ENCODE peak calls at places on chromosomes 7 and 10, in eight cellular contexts. G is hepatocyte, W is uterus, R is left lung, K is right lobe of liver, L is PC-9, I is fibroblast of lung, Z is astrocyte. B is an unnamed sample.

GRCh38 chr7:157615101-157615817 is 278.5 kb downstream of the DNAJB6 start:
- DNase-seq in G (no peak), W (peak), R (no peak), K (no peak), L (no peak), I (peak), Z (peak), B (no peak)

GRCh38 chr7:48085433-48085791 is 3.7 kb upstream of the UPP1 start:
- DNase-seq in G (no peak), W (no peak), R (no peak), K (no peak), L (peak), I (peak), Z (no peak), B (no peak)

GRCh38 chr7:139750459-139751095 is 27.2 kb downstream of the HIPK2 start:
- DNase-seq in G (no peak), W (no peak), R (no peak), K (no peak), L (no peak), I (no peak), Z (no peak), B (no peak)

GRCh38 chr7:138074121-138074520 is 2.1 kb upstream of the AKR1D1 start:
- DNase-seq in G (no peak), W (no peak), R (no peak), K (no peak), L (peak), I (no peak), Z (no peak), B (no peak)

GRCh38 chr7:128811631-128812430 is 18.4 kb upstream of the FLNC start:
- DNase-seq in G (no peak), W (no peak), R (no peak), K (no peak), L (no peak), I (no peak), Z (no peak), B (no peak)

GRCh38 chr10:12608761-12609160 is 259.4 kb downstream of the CAMK1D start:
- DNase-seq in G (no peak), W (no peak), R (no peak), K (no peak), L (no peak), I (no peak), Z (no peak), B (no peak)

GRCh38 chr10:7610651-7611389 is 55.9 kb downstream of the ITIH5 start:
- DNase-seq in G (peak), W (peak), R (no peak), K (no peak), L (no peak), I (peak), Z (peak), B (no peak)

GRCh38 chr10:44952779-44953231 is 6.8 kb upstream of the RASSF4 start:
- DNase-seq in G (no peak), W (no peak), R (no peak), K (no peak), L (no peak), I (no peak), Z (no peak), B (no peak)

GRCh38 chr10:124231188-124232135 is 138.1 kb upstream of the CHST15 start:
- DNase-seq in G (no peak), W (no peak), R (no peak), K (no peak), L (no peak), I (no peak), Z (no peak), B (no peak)

GRCh38 chr7:47278043-47278442 is 303.9 kb downstream of the TNS3 start:
- DNase-seq in G (no peak), W (no peak), R (no peak), K (no peak), L (no peak), I (no peak), Z (no peak), B (no peak)

GRCh38 chr7:77897004-77897547 is 98.5 kb downstream of the PHTF2 start:
- DNase-seq in G (no peak), W (no peak), R (no peak), K (no peak), L (no peak), I (no peak), Z (no peak), B (no peak)

GRCh38 chr7:131327049-131327625 is 539 bp upstream of the MKLN1 start:
- DNase-seq in G (peak), W (no peak), R (no peak), K (no peak), L (peak), I (peak), Z (peak), B (peak)

GRCh38 chr10:50605280-50606270 is 18.2 kb downstream of the SGMS1 start:
- DNase-seq in G (peak), W (peak), R (no peak), K (no peak), L (peak), I (peak), Z (peak), B (peak)

GRCh38 chr10:84312816-84313215 is 15.6 kb upstream of the CCSER2 start:
- DNase-seq in G (no peak), W (no peak), R (no peak), K (no peak), L (no peak), I (no peak), Z (no peak), B (no peak)
- TF ChIP-seq CTCF in G (no peak), W (no peak), R (no peak), K (no peak), L (no peak), I (no peak), Z (no peak), B (no peak)

DNA sequence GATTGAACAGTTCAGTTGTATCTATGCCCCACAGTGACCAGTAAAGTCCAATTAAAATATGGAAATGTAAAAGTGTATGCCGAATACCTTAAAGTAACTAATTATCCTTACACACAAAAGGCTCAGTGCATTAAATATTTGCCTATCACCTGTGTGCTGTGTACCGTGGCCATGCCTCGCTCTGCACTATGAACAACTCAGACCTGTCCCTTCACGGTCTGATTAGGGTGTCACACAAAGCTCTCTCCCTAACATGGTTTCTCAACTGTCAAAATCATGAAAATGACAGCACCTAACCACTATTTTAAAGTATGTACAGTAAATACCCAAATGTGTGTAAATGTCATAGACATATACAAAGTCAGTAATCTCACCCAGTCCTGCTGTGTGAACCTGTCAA is 43.1 kb downstream of the STK17A start:
- DNase-seq in G (no peak), W (no peak), R (no peak), K (no peak), L (no peak), I (no peak), Z (no peak), B (no peak)
- H3K27ac ChIP-seq in G (no peak), W (no peak), R (peak), K (no peak), L (peak), I (no peak), Z (no peak), B (no peak)

GRCh38 chr10:93431361-93431760 is 50.8 kb downstream of the MYOF start:
- DNase-seq in G (no peak), W (no peak), R (no peak), K (no peak), L (no peak), I (no peak), Z (no peak), B (no peak)
- TF ChIP-seq CTCF in G (no peak), W (no peak), R (no peak), K (no peak), L (no peak), I (no peak), Z (no peak), B (no peak)

GRCh38 chr7:100106633-100107032 is 5.2 kb downstream of the AP4M1 start:
- DNase-seq in G (no peak), W (no peak), R (no peak), K (no peak), L (no peak), I (no peak), Z (no peak), B (no peak)
- H3K27ac ChIP-seq in G (no peak), W (no peak), R (no peak), K (no peak), L (no peak), I (no peak), Z (no peak), B (peak)

DNA sequence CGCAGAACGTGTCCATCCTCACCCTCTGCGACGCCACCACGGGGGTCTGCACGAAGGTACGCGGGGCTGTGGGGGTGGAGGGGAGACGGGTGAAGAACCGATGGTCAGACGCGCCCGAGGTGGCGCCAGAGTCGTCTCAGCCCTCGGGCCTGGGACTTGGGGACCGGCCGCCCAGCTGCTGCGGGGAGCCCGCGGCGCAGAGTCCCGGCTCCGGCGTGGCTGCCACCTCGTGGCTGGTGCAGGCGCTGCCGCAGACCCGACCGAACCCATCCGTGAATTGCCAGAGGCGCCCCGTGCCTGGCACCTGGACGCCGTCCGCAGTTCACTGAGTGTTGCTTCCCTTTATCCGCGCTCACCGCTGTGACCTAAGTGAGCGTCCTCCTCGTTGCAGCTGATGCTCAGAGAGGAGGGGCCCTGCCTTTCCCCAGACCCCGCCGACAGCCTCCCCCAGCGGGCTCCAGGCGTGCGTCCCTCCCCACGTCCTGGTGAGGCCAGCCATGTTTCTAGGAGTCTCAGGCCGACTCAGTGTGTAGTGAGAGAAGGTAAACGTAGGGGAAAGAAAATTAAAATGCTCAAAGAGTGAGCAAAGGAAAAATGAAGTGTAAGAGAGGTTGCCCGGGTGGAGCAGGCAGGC is 208.7 kb downstream of the PAXIP1 start:
- DNase-seq in G (peak), W (no peak), R (no peak), K (peak), L (no peak), I (no peak), Z (no peak), B (no peak)
- TF ChIP-seq CTCF in G (peak), W (no peak), R (peak), K (no peak), L (peak), I (no peak), Z (peak), B (no peak)

B was measured in RWPE1.